ENCODE peak calls at places on chromosomes 5 and 9, in nine cellular contexts. U, G, O, Z, A, K, C, E and V are unnamed samples.

GRCh38 chr5:22572941-22573340 is 280.2 kb downstream of the CDH12 start:
- DNase-seq in U (no peak), G (no peak), O (no peak), Z (no peak), A (no peak), K (no peak), C (no peak), E (no peak), V (no peak)

GRCh38 chr9:95862343-95862742 is 13.1 kb upstream of the ERCC6L2 start:
- DNase-seq in U (no peak), G (no peak), O (no peak), Z (no peak), A (no peak), K (no peak), C (no peak), E (no peak), V (no peak)

GRCh38 chr5:151800527-151800926 is 28.8 kb downstream of the G3BP1 start:
- DNase-seq in U (no peak), G (no peak), O (no peak), Z (no peak), A (peak), K (no peak), C (no peak), E (no peak), V (no peak)

GRCh38 chr5:1495525-1495897 is 28.2 kb downstream of the LPCAT1 start:
- DNase-seq in U (no peak), G (no peak), O (no peak), Z (no peak), A (no peak), K (peak), C (no peak), E (no peak), V (no peak)

GRCh38 chr9:134003237-134003636 is 11.1 kb upstream of the VAV2 start:
- DNase-seq in U (no peak), G (no peak), O (no peak), Z (no peak), A (no peak), K (no peak), C (no peak), E (no peak), V (no peak)

GRCh38 chr5:32030686-32031478 is 143.2 kb downstream of the GOLPH3 start:
- DNase-seq in U (no peak), G (no peak), O (peak), Z (no peak), A (peak), K (no peak), C (no peak), E (no peak), V (no peak)

GRCh38 chr5:24693609-24694008 is 48.8 kb upstream of the CDH10 start:
- DNase-seq in U (no peak), G (no peak), O (no peak), Z (no peak), A (no peak), K (no peak), C (no peak), E (no peak), V (no peak)

GRCh38 chr5:147949711-147950573 is 43.6 kb upstream of the C5orf46 start:
- DNase-seq in U (no peak), G (peak), O (peak), Z (peak), A (peak), K (no peak), C (no peak), E (no peak), V (no peak)

GRCh38 chr5:175654807-175655206 is 3.1 kb upstream of the HRH2 start:
- DNase-seq in U (no peak), G (no peak), O (no peak), Z (no peak), A (no peak), K (no peak), C (no peak), E (no peak), V (no peak)

GRCh38 chr9:124139001-124139400 is 118.7 kb upstream of the NEK6 start:
- DNase-seq in U (no peak), G (peak), O (peak), Z (no peak), A (peak), K (peak), C (no peak), E (no peak), V (no peak)

GRCh38 chr5:157926171-157926671 is 67.3 kb upstream of the CLINT1 start:
- DNase-seq in U (no peak), G (no peak), O (no peak), Z (no peak), A (no peak), K (no peak), C (no peak), E (no peak), V (no peak)

GRCh38 chr9:114235113-114235589 is 79.8 kb downstream of the COL27A1 start:
- DNase-seq in U (no peak), G (no peak), O (no peak), Z (no peak), A (no peak), K (no peak), C (no peak), E (no peak), V (no peak)

GRCh38 chr9:77131411-77131810 is 45.9 kb upstream of the VPS13A start:
- DNase-seq in U (no peak), G (no peak), O (no peak), Z (no peak), A (no peak), K (no peak), C (no peak), E (no peak), V (no peak)

GRCh38 chr5:171692106-171692505 is 93.5 kb upstream of the SMIM23 start:
- DNase-seq in U (no peak), G (no peak), O (no peak), Z (no peak), A (no peak), K (no peak), C (peak), E (no peak), V (no peak)

GRCh38 chr5:143063175-143063970 is 293.2 kb downstream of the ARHGAP26 start:
- DNase-seq in U (no peak), G (peak), O (peak), Z (peak), A (peak), K (no peak), C (no peak), E (no peak), V (no peak)

GRCh38 chr5:178155065-178155464 is 1.4 kb upstream of the NHP2 start:
- DNase-seq in U (no peak), G (no peak), O (no peak), Z (no peak), A (no peak), K (no peak), C (no peak), E (no peak), V (no peak)

GRCh38 chr5:10645146-10645545 is 81.3 kb downstream of the ANKRD33B start:
- DNase-seq in U (no peak), G (no peak), O (no peak), Z (no peak), A (no peak), K (no peak), C (no peak), E (no peak), V (no peak)

GRCh38 chr5:151773979-151774378 is 2.2 kb downstream of the G3BP1 start:
- DNase-seq in U (no peak), G (peak), O (no peak), Z (no peak), A (no peak), K (no peak), C (no peak), E (no peak), V (no peak)

GRCh38 chr9:94949330-94949729 is 222.8 kb downstream of the AOPEP start:
- DNase-seq in U (no peak), G (no peak), O (no peak), Z (no peak), A (no peak), K (no peak), C (no peak), E (no peak), V (no peak)

GRCh38 chr5:180689071-180689694 is 39.8 kb upstream of the FLT4 start:
- DNase-seq in U (peak), G (no peak), O (no peak), Z (no peak), A (no peak), K (no peak), C (no peak), E (no peak), V (no peak)

GRCh38 chr5:25544652-25545249 is 900.0 kb upstream of the CDH10 start:
- DNase-seq in U (no peak), G (no peak), O (no peak), Z (peak), A (peak), K (no peak), C (peak), E (peak), V (peak)

GRCh38 chr9:126860757-126861466 is 473 bp downstream of the ZBTB34 start:
- DNase-seq in U (no peak), G (no peak), O (no peak), Z (no peak), A (no peak), K (no peak), C (no peak), E (no peak), V (no peak)

GRCh38 chr5:137486707-137487106 is 12.4 kb downstream of the SPOCK1 start:
- DNase-seq in U (no peak), G (peak), O (peak), Z (no peak), A (peak), K (peak), C (no peak), E (no peak), V (no peak)

GRCh38 chr5:168364151-168364661 is 72.8 kb downstream of the WWC1 start:
- DNase-seq in U (no peak), G (no peak), O (peak), Z (no peak), A (no peak), K (peak), C (no peak), E (no peak), V (no peak)

GRCh38 chr5:109407913-109408312 is 1.9 kb downstream of the PJA2 start:
- DNase-seq in U (no peak), G (no peak), O (no peak), Z (no peak), A (no peak), K (no peak), C (no peak), E (no peak), V (no peak)

GRCh38 chr9:6272229-6272597 is 56.0 kb upstream of the TPD52L3 start:
- DNase-seq in U (no peak), G (peak), O (peak), Z (no peak), A (peak), K (no peak), C (no peak), E (no peak), V (peak)

GRCh38 chr5:141084487-141084989 is 9.9 kb upstream of the PCDHB2 start:
- DNase-seq in U (peak), G (peak), O (peak), Z (no peak), A (peak), K (peak), C (peak), E (peak), V (no peak)

GRCh38 chr9:79701651-79702050 is 129.9 kb downstream of the TLE4 start:
- DNase-seq in U (no peak), G (no peak), O (peak), Z (no peak), A (no peak), K (no peak), C (no peak), E (no peak), V (no peak)

GRCh38 chr5:137146402-137146889 is 352.7 kb downstream of the SPOCK1 start:
- DNase-seq in U (no peak), G (peak), O (peak), Z (no peak), A (peak), K (peak), C (no peak), E (peak), V (peak)

GRCh38 chr9:110270211-110270995 is 14.1 kb upstream of the TXN start:
- DNase-seq in U (no peak), G (no peak), O (no peak), Z (no peak), A (no peak), K (no peak), C (no peak), E (no peak), V (no peak)

GRCh38 chr9:110408598-110408997 is 70.9 kb upstream of the TXNDC8 start:
- DNase-seq in U (no peak), G (no peak), O (no peak), Z (no peak), A (no peak), K (no peak), C (no peak), E (no peak), V (no peak)